ENCODE peak calls at places on chromosomes 11 and 22, in five cellular contexts. N is neural progenitor cell, J is adrenal gland, F is neuronal stem cell, K is AG09309. B is an unnamed sample.

GRCh38 chr11:6755303-6755952 is 16.3 kb downstream of the OR2AG2 start:
- DNase-seq in J (no peak), N (peak), F (peak), K (no peak), B (peak)

GRCh38 chr11:30789270-30789669 is 203.1 kb upstream of the MPPED2 start:
- DNase-seq in K (no peak), J (no peak), N (no peak), F (no peak), B (no peak)

GRCh38 chr11:15911377-15912044 is 444.8 kb downstream of the SOX6 start:
- DNase-seq in N (no peak), K (no peak), J (peak), F (no peak), B (peak)

GRCh38 chr22:47371263-47372090 is 609.0 kb downstream of the TBC1D22A start:
- DNase-seq in N (no peak), J (no peak), K (no peak), F (no peak), B (no peak)

GRCh38 chr11:134730596-134731538 is 318.8 kb upstream of the B3GAT1 start:
- DNase-seq in J (no peak), N (no peak), K (no peak), F (no peak), B (no peak)

GRCh38 chr11:124876818-124877630 is 11.8 kb downstream of the ROBO3 start:
- DNase-seq in F (no peak), N (no peak), J (no peak), K (no peak), B (no peak)

GRCh38 chr22:39017596-39018365 is 3.1 kb upstream of the APOBEC3D start:
- DNase-seq in N (no peak), K (no peak), J (no peak), F (no peak), B (no peak)

GRCh38 chr11:124643605-124644425 is 21.2 kb downstream of the TBRG1 start:
- DNase-seq in N (no peak), F (no peak), J (no peak), K (peak), B (no peak)

GRCh38 chr11:34653851-34654490 is 33.1 kb downstream of the EHF start:
- DNase-seq in J (peak), N (peak), F (no peak), K (peak), B (no peak)

GRCh38 chr22:31627223-31627731 is 34.7 kb downstream of the PISD start:
- DNase-seq in K (no peak), N (no peak), J (peak), F (no peak), B (peak)

GRCh38 chr11:9396752-9397151 is 12.3 kb downstream of the IPO7 start:
- DNase-seq in F (no peak), N (no peak), J (no peak), K (no peak), B (no peak)

GRCh38 chr11:131675489-131675888 is 305.1 kb downstream of the NTM start:
- DNase-seq in J (no peak), K (no peak), F (no peak), N (no peak), B (no peak)

GRCh38 chr11:71446942-71447688 is 1.1 kb downstream of the DHCR7 start:
- DNase-seq in N (peak), K (peak), J (peak), F (no peak), B (no peak)

GRCh38 chr11:105466582-105467228 is 143.2 kb upstream of the GRIA4 start:
- DNase-seq in K (no peak), N (no peak), J (no peak), F (no peak), B (peak)

GRCh38 chr11:86101941-86102407 is 33.1 kb upstream of the PICALM start:
- DNase-seq in F (no peak), N (no peak), J (no peak), K (no peak), B (no peak)

GRCh38 chr22:35690001-35690400 is 27.7 kb upstream of the APOL5 start:
- DNase-seq in K (no peak), N (no peak), J (no peak), F (no peak), B (no peak)

GRCh38 chr11:1353383-1354124 is 36.2 kb upstream of the BRSK2 start:
- DNase-seq in F (no peak), J (no peak), N (peak), K (no peak), B (no peak)

GRCh38 chr22:16914006-16914405 is 88.8 kb upstream of the XKR3 start:
- DNase-seq in N (no peak), J (no peak), F (no peak), K (no peak), B (no peak)

GRCh38 chr11:57222239-57222638 is 14.8 kb downstream of the APLNR start:
- DNase-seq in J (no peak), K (no peak), F (no peak), N (no peak), B (no peak)

GRCh38 chr11:90135016-90135415 is 553 bp downstream of the NAALAD2 start:
- DNase-seq in N (peak), J (no peak), K (no peak), F (no peak), B (no peak)

GRCh38 chr11:90134420-90135003 is at the start of gene NAALAD2:
- DNase-seq in K (no peak), J (peak), F (peak), N (peak), B (peak)

DNA sequence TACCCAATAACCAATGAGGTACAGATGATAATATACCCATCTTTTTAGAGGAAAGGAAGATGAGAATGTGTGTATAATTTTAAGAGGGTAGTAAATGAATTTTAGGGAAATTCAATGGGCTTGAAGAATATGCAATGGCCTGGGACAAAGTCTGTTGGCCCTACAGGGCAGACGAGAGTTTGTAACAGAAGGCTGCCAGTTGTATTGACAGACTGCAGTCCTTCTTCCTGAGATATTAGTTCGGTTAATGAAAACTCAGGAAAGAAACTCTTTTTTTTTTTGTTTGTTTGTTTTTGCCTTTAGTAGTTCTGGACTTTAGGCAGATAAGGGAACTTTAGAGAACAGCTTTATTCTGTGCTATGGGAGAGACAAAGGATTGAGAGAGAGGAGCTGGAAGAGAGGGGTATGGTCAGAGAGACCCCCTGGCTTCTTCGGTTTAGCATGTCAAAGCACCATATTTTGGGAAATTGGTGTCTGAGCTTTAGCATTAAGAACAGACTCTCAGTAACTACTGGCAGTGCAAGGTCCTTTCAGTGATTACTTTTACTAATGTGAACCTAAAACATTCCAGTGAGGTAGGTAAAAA is 810 bp upstream of the NAALAD2 start:
- DNase-seq in N (peak), K (no peak), F (no peak), J (no peak), B (no peak)
- H3K4me3 ChIP-seq in N (peak), K (no peak), F (no peak), J (no peak), B (peak)

GRCh38 chr11:76859708-76860233 is 947 bp upstream of the ACER3 start:
- DNase-seq in J (no peak), F (no peak), N (no peak), K (no peak), B (no peak)
- H3K4me3 ChIP-seq in J (no peak), F (no peak), N (no peak), K (no peak), B (no peak)

GRCh38 chr11:66315921-66316811 is 678 bp downstream of the CD248 start:
- DNase-seq in F (no peak), J (no peak), N (no peak), K (no peak), B (no peak)
- H3K4me3 ChIP-seq in F (no peak), J (no peak), N (no peak), K (peak), B (peak)

GRCh38 chr11:45852712-45853101 is 5.4 kb downstream of the CRY2 start:
- DNase-seq in J (no peak), K (no peak), N (no peak), F (no peak), B (no peak)
- H3K4me3 ChIP-seq in J (no peak), K (no peak), N (no peak), F (no peak), B (no peak)

DNA sequence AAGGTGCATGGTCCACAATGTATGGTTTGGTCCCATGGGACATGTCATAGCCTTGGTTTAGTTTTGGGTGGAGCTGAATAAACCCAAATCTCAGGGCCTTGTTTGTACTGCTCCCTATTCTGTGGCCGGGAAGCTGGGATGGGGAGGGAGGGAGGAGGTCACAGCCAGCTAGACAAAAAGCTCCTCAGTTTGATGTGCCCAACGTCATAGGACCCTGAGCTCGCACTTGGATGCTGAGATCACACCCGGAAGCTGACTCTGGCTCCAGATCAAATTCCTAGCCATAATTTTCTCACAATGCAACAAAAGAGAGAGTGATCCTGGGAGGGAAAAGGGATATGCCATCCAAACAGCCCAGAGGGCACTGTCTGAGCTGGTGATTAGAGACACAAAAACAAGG is 1.5 kb downstream of the HSPB2 start:
- DNase-seq in N (no peak), F (no peak), K (no peak), J (peak), B (no peak)
- H3K4me3 ChIP-seq in N (no peak), F (no peak), K (no peak), J (no peak), B (no peak)

GRCh38 chr11:76918941-76919386 is 58.2 kb downstream of the ACER3 start:
- DNase-seq in N (peak), F (peak), K (peak), J (peak), B (peak)

GRCh38 chr11:76919467-76919866 is 58.7 kb downstream of the ACER3 start:
- DNase-seq in K (no peak), J (no peak), F (no peak), N (no peak), B (no peak)

GRCh38 chr11:76916712-76917111 is 56.0 kb downstream of the ACER3 start:
- DNase-seq in J (no peak), K (no peak), F (no peak), N (no peak), B (no peak)

GRCh38 chr11:76919887-76920746 is 59.4 kb downstream of the ACER3 start:
- DNase-seq in K (peak), F (peak), N (peak), J (peak), B (peak)
- H3K4me3 ChIP-seq in K (no peak), F (no peak), N (no peak), J (no peak), B (no peak)

GRCh38 chr11:64864473-64865285 is 13.7 kb downstream of the EHD1 start:
- DNase-seq in K (no peak), J (peak), F (no peak), N (peak), B (no peak)

GRCh38 chr11:64866173-64866491 is 12.3 kb downstream of the EHD1 start:
- DNase-seq in N (no peak), F (no peak), K (no peak), J (no peak), B (no peak)

GRCh38 chr11:64863381-64864060 is 14.9 kb downstream of the EHD1 start:
- DNase-seq in F (no peak), J (no peak), K (no peak), N (peak), B (no peak)

GRCh38 chr11:64864135-64864472 is 14.3 kb downstream of the EHD1 start:
- DNase-seq in F (no peak), K (no peak), N (no peak), J (no peak), B (no peak)

GRCh38 chr11:64865286-64866172 is 12.9 kb downstream of the EHD1 start:
- DNase-seq in J (no peak), F (no peak), K (no peak), N (no peak), B (no peak)
- H3K4me3 ChIP-seq in J (no peak), F (no peak), K (no peak), N (no peak), B (no peak)